ENCODE peak calls at places on chromosomes 2 and 18, in five cellular contexts. D is BJ, W is lower lobe of right lung, R is colonic mucosa, S is CD14-positive monocyte. U is an unnamed sample.

GRCh38 chr18:72206814-72207213 is 337.3 kb downstream of the CBLN2 start:
- DNase-seq in W (no peak), D (no peak), R (no peak), S (no peak), U (no peak)

GRCh38 chr2:11502740-11503292 is 31.0 kb upstream of the GREB1 start:
- DNase-seq in D (no peak), W (no peak), R (no peak), S (no peak), U (no peak)

GRCh38 chr2:102072741-102073140 is 69.8 kb upstream of the IL1R1 start:
- DNase-seq in R (no peak), W (no peak), S (no peak), D (no peak), U (no peak)

GRCh38 chr2:188909036-188909435 is 65.1 kb upstream of the COL3A1 start:
- DNase-seq in W (no peak), R (no peak), D (no peak), S (no peak), U (no peak)

GRCh38 chr2:12048551-12048950 is 302.1 kb downstream of the LPIN1 start:
- DNase-seq in W (no peak), R (no peak), D (no peak), S (no peak), U (no peak)

GRCh38 chr18:42045346-42045745 is 90.3 kb downstream of the PIK3C3 start:
- DNase-seq in S (no peak), D (no peak), R (no peak), W (no peak), U (no peak)

GRCh38 chr2:196983934-196984333 is 57.4 kb upstream of the PGAP1 start:
- DNase-seq in R (no peak), W (no peak), D (no peak), S (no peak), U (no peak)

GRCh38 chr2:8612734-8613179 is 69.1 kb upstream of the ID2 start:
- DNase-seq in S (no peak), D (no peak), W (peak), R (no peak), U (peak)

GRCh38 chr2:234880551-234881211 is 71.1 kb upstream of the SH3BP4 start:
- DNase-seq in W (no peak), D (no peak), S (no peak), R (peak), U (no peak)

GRCh38 chr2:96241901-96242611 is 23.7 kb downstream of the TMEM127 start:
- DNase-seq in W (peak), R (no peak), S (peak), D (peak), U (peak)

GRCh38 chr2:182245963-182246362 is 180.9 kb downstream of the PDE1A start:
- DNase-seq in R (no peak), W (no peak), S (no peak), D (no peak), U (no peak)

GRCh38 chr2:22788749-22789148 is 596.2 kb upstream of the KLHL29 start:
- DNase-seq in S (no peak), R (no peak), W (no peak), D (no peak), U (no peak)

GRCh38 chr2:216057688-216058193 is 23.9 kb downstream of the PECR start:
- DNase-seq in D (peak), W (peak), S (peak), R (peak), U (no peak)

GRCh38 chr18:79950440-79951341 is 762 bp downstream of the SLC66A2 start:
- DNase-seq in S (peak), D (no peak), W (peak), R (peak), U (peak)

GRCh38 chr2:218805627-218806026 is 23.7 kb downstream of the CYP27A1 start:
- DNase-seq in S (no peak), R (no peak), D (peak), W (no peak), U (no peak)

GRCh38 chr2:173191601-173192000 is 116.0 kb downstream of the MAP3K20 start:
- DNase-seq in D (no peak), S (no peak), W (no peak), R (no peak), U (no peak)

GRCh38 chr2:41967426-41968181 is 80.2 kb upstream of the PKDCC start:
- DNase-seq in R (peak), W (no peak), S (no peak), D (no peak), U (no peak)

GRCh38 chr2:18750662-18751554 is 161.5 kb upstream of the NT5C1B start:
- DNase-seq in S (no peak), R (no peak), W (no peak), D (no peak), U (no peak)

GRCh38 chr2:68536000-68536399 is 68.6 kb downstream of the APLF start:
- DNase-seq in D (no peak), W (no peak), S (no peak), R (no peak), U (no peak)

GRCh38 chr18:22637787-22638186 is 220.1 kb upstream of the CTAGE1 start:
- DNase-seq in W (no peak), D (peak), S (no peak), R (no peak), U (no peak)

GRCh38 chr2:114027437-114027836 is 137.5 kb downstream of the ACTR3 start:
- DNase-seq in S (no peak), R (no peak), D (no peak), W (no peak), U (no peak)
- TF ChIP-seq CTCF in S (no peak), R (no peak), D (no peak), W (no peak), U (no peak)

DNA sequence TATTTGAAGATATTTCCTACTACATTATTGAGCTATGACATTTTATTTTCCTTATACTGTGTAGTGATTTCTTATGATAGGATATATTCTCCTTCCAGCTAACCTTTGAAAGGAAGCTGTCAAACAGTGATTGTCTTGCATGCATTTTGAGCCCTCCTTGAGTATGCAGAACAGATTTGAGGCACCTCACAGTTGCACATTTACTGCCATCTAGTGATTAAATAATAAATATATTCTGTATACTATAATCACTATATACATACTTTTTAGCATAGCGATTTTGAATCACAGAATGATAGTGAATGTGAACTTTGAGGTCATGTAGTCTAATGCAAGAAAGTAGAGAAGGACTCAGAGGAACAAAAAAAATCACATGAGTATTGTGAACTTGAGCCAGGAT is 268.4 kb upstream of the CDH19 start:
- DNase-seq in D (no peak), W (no peak), S (no peak), R (no peak), U (no peak)
- TF ChIP-seq CTCF in D (no peak), W (peak), S (no peak), R (no peak), U (peak)

DNA sequence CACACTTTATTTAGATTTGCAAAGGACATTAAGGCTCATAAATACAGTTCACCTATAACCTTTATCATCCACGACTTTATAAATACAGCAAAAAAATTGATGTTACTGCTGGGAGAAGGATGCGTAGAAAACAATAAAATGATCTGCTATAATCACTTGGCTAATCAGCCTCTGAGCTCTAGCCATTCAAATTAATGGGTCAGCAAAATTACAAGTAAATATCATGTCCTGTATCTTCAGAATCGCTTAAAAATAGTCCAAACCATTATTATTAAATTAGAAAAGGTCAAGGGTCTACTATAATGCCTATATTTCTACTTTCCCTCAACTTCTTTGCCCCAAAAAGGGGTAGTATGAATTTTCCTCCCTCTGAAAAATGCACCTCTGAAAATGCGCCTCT is 40.3 kb downstream of the OLA1 start:
- DNase-seq in S (no peak), D (no peak), R (no peak), W (no peak), U (no peak)
- TF ChIP-seq CTCF in S (no peak), D (no peak), R (no peak), W (no peak), U (no peak)

GRCh38 chr2:222315443-222316121 is 16.8 kb upstream of the PAX3 start:
- DNase-seq in R (no peak), D (no peak), S (no peak), W (no peak), U (no peak)
- TF ChIP-seq CTCF in R (no peak), D (no peak), S (peak), W (no peak), U (peak)

GRCh38 chr2:198930170-198930569 is 527.6 kb downstream of the SATB2 start:
- DNase-seq in S (no peak), R (no peak), D (no peak), W (no peak), U (no peak)
- TF ChIP-seq CTCF in S (no peak), R (no peak), D (peak), W (no peak), U (peak)